ENCODE peak calls at places on chromosome 20, in seven cellular contexts. P is fibroblast of the aortic adventitia; O is left ventricle myocardium inferior; T is activated naive CD4-positive, alpha-beta T cell treated with anti-CD3 and anti-CD28 coated beads, Interleukin-2, amount 10 ng/mL, durations not matched to agents 7 days and 5 days; R is neural progenitor cell; F is A549; Q is fibroblast of lung. L is an unnamed sample.

GRCh38 chr20:36461600-36462439 is 79.5 kb upstream of the MYL9 start:
- DNase-seq in P (peak), O (peak), T (peak), R (peak), F (no peak), Q (peak), L (peak)

GRCh38 chr20:53678990-53679596 is 85.5 kb upstream of the ZNF217 start:
- DNase-seq in P (no peak), O (no peak), T (no peak), R (no peak), F (no peak), Q (peak), L (no peak)

GRCh38 chr20:49610701-49611538 is 43.0 kb upstream of the PTGIS start:
- DNase-seq in P (peak), O (peak), T (peak), R (peak), F (peak), Q (no peak), L (peak)

GRCh38 chr20:57613481-57613921 is 6.7 kb downstream of the ZBP1 start:
- DNase-seq in P (no peak), O (no peak), T (no peak), R (no peak), F (no peak), Q (no peak), L (no peak)

GRCh38 chr20:10427060-10427692 is 6.8 kb downstream of the MKKS start:
- DNase-seq in P (peak), O (peak), T (peak), R (peak), F (peak), Q (peak), L (peak)

GRCh38 chr20:62159835-62160234 is 16.3 kb downstream of the SS18L1 start:
- DNase-seq in P (no peak), O (no peak), T (no peak), R (no peak), F (no peak), Q (no peak), L (no peak)

GRCh38 chr20:1177680-1178079 is 7.1 kb downstream of the TMEM74B start:
- DNase-seq in P (no peak), O (no peak), T (no peak), R (peak), F (no peak), Q (no peak), L (no peak)

GRCh38 chr20:10609276-10609675 is 64.5 kb downstream of the JAG1 start:
- DNase-seq in P (peak), O (peak), T (no peak), R (no peak), F (no peak), Q (peak), L (peak)

GRCh38 chr20:58571341-58571941 is 56.2 kb upstream of the APCDD1L start:
- DNase-seq in P (no peak), O (no peak), T (no peak), R (no peak), F (no peak), Q (no peak), L (no peak)

GRCh38 chr20:38211200-38212097 is 46.4 kb upstream of the TGM2 start:
- DNase-seq in P (peak), O (peak), T (no peak), R (no peak), F (no peak), Q (no peak), L (no peak)

GRCh38 chr20:15656124-15656523 is 917.1 kb downstream of the KIF16B start:
- DNase-seq in P (no peak), O (no peak), T (no peak), R (no peak), F (no peak), Q (no peak), L (no peak)

GRCh38 chr20:40393161-40393560 is 295.9 kb downstream of the MAFB start:
- DNase-seq in P (no peak), O (no peak), T (no peak), R (no peak), F (no peak), Q (no peak), L (no peak)

GRCh38 chr20:38926934-38927616 is 858 bp downstream of the FAM83D start:
- DNase-seq in P (peak), O (no peak), T (no peak), R (no peak), F (no peak), Q (peak), L (no peak)

GRCh38 chr20:9574182-9574581 is 59.8 kb downstream of the LAMP5 start:
- DNase-seq in P (no peak), O (no peak), T (no peak), R (peak), F (no peak), Q (no peak), L (no peak)

GRCh38 chr20:3043381-3043780 is at the start of gene GNRH2:
- DNase-seq in P (no peak), O (no peak), T (no peak), R (no peak), F (no peak), Q (no peak), L (no peak)

GRCh38 chr20:17833036-17833674 is 133.4 kb downstream of the BANF2 start:
- DNase-seq in P (peak), O (no peak), T (no peak), R (no peak), F (no peak), Q (peak), L (no peak)

GRCh38 chr20:23444859-23445258 is 5.4 kb downstream of the CSTL1 start:
- DNase-seq in P (no peak), O (no peak), T (no peak), R (no peak), F (no peak), Q (no peak), L (no peak)

GRCh38 chr20:57716202-57716601 is 6.4 kb upstream of the PMEPA1 start:
- DNase-seq in P (peak), O (no peak), T (no peak), R (no peak), F (no peak), Q (peak), L (no peak)

GRCh38 chr20:32483351-32484220 is 101.5 kb downstream of the NOL4L start:
- DNase-seq in P (peak), O (peak), T (peak), R (peak), F (peak), Q (peak), L (peak)

GRCh38 chr20:38764563-38765355 is 16.5 kb downstream of the ACTR5 start:
- DNase-seq in P (peak), O (no peak), T (peak), R (no peak), F (peak), Q (peak), L (no peak)

L was measured in testis.